ENCODE peak calls at places on chromosomes 12 and 14, in nine cellular contexts. One of them, this sample, is unnamed.

GRCh38 chr12:113647048-113647447 is 175.4 kb upstream of the LHX5 start:
- DNase-seq in NCI-H446 treated with DMSO at 0.1 percent for 48 hours: no peak
- DNase-seq in NCI-H1092: peak; percentile 8
- DNase-seq in GM10248: no peak
- DNase-seq in GM23248: no peak
- DNase-seq in effector CD8-positive, alpha-beta T cell: no peak
- DNase-seq in GM19239: no peak
- DNase-seq in NCI-H1417: peak; percentile 61
- DNase-seq in non-pigmented ciliary epithelial cell: no peak
- DNase-seq in this sample: no peak

GRCh38 chr12:91630906-91631305 is 448.3 kb upstream of the DCN start:
- DNase-seq in NCI-H446 treated with DMSO at 0.1 percent for 48 hours: no peak
- DNase-seq in NCI-H1092: no peak
- DNase-seq in GM10248: no peak
- DNase-seq in GM23248: no peak
- DNase-seq in effector CD8-positive, alpha-beta T cell: no peak
- DNase-seq in GM19239: no peak
- DNase-seq in NCI-H1417: no peak
- DNase-seq in non-pigmented ciliary epithelial cell: no peak
- DNase-seq in this sample: no peak

GRCh38 chr14:74554742-74555362 is 57.2 kb downstream of the LTBP2 start:
- DNase-seq in NCI-H446 treated with DMSO at 0.1 percent for 48 hours: no peak
- DNase-seq in NCI-H1092: no peak
- DNase-seq in GM10248: no peak
- DNase-seq in GM23248: no peak
- DNase-seq in effector CD8-positive, alpha-beta T cell: no peak
- DNase-seq in GM19239: no peak
- DNase-seq in NCI-H1417: no peak
- DNase-seq in non-pigmented ciliary epithelial cell: no peak
- DNase-seq in this sample: no peak

GRCh38 chr14:101556566-101557320 is 4.6 kb upstream of the DIO3 start:
- DNase-seq in NCI-H446 treated with DMSO at 0.1 percent for 48 hours: no peak
- DNase-seq in NCI-H1092: no peak
- DNase-seq in GM10248: no peak
- DNase-seq in GM23248: no peak
- DNase-seq in effector CD8-positive, alpha-beta T cell: no peak
- DNase-seq in GM19239: no peak
- DNase-seq in NCI-H1417: no peak
- DNase-seq in non-pigmented ciliary epithelial cell: no peak
- DNase-seq in this sample: no peak

GRCh38 chr12:90908465-90908864 is 46.5 kb downstream of the CCER1 start:
- DNase-seq in NCI-H446 treated with DMSO at 0.1 percent for 48 hours: no peak
- DNase-seq in NCI-H1092: no peak
- DNase-seq in GM10248: no peak
- DNase-seq in GM23248: peak; percentile 75
- DNase-seq in effector CD8-positive, alpha-beta T cell: no peak
- DNase-seq in GM19239: no peak
- DNase-seq in NCI-H1417: no peak
- DNase-seq in non-pigmented ciliary epithelial cell: no peak
- DNase-seq in this sample: no peak

GRCh38 chr14:38175658-38176057 is 32.0 kb upstream of the SSTR1 start:
- DNase-seq in NCI-H446 treated with DMSO at 0.1 percent for 48 hours: no peak
- DNase-seq in NCI-H1092: no peak
- DNase-seq in GM10248: no peak
- DNase-seq in GM23248: no peak
- DNase-seq in effector CD8-positive, alpha-beta T cell: no peak
- DNase-seq in GM19239: no peak
- DNase-seq in NCI-H1417: no peak
- DNase-seq in non-pigmented ciliary epithelial cell: no peak
- DNase-seq in this sample: no peak

GRCh38 chr12:104603545-104603973 is 146.8 kb downstream of the CHST11 start:
- DNase-seq in NCI-H446 treated with DMSO at 0.1 percent for 48 hours: no peak
- DNase-seq in NCI-H1092: no peak
- DNase-seq in GM10248: no peak
- DNase-seq in GM23248: peak; percentile 59
- DNase-seq in effector CD8-positive, alpha-beta T cell: no peak
- DNase-seq in GM19239: no peak
- DNase-seq in NCI-H1417: no peak
- DNase-seq in non-pigmented ciliary epithelial cell: peak; percentile 38
- DNase-seq in this sample: no peak

GRCh38 chr12:23831739-23832138 is 117.7 kb downstream of the SOX5 start:
- DNase-seq in NCI-H446 treated with DMSO at 0.1 percent for 48 hours: no peak
- DNase-seq in NCI-H1092: no peak
- DNase-seq in GM10248: no peak
- DNase-seq in GM23248: no peak
- DNase-seq in effector CD8-positive, alpha-beta T cell: no peak
- DNase-seq in GM19239: no peak
- DNase-seq in NCI-H1417: no peak
- DNase-seq in non-pigmented ciliary epithelial cell: no peak
- DNase-seq in this sample: no peak

This sample was measured in AML-193.